ENCODE peak calls at places on chromosomes 5 and 9, in nine cellular contexts. One of them, this sample, is unnamed.

GRCh38 chr5:30539004-30539634 is 654.4 kb upstream of the CDH6 start:
- DNase-seq in body of pancreas: no peak
- DNase-seq in ovary: no peak
- DNase-seq in suprapubic skin: no peak
- DNase-seq in gastrocnemius medialis: no peak
- DNase-seq in upper lobe of left lung: peak
- DNase-seq in IMR-90: peak
- DNase-seq in A549: no peak
- DNase-seq in Peyer's patch: no peak
- DNase-seq in this sample: no peak

GRCh38 chr9:71857159-71857558 is 53.8 kb downstream of the ABHD17B start:
- DNase-seq in gastrocnemius medialis: no peak
- DNase-seq in IMR-90: no peak
- DNase-seq in ovary: no peak
- DNase-seq in upper lobe of left lung: peak
- DNase-seq in A549: no peak
- DNase-seq in Peyer's patch: no peak
- DNase-seq in body of pancreas: no peak
- DNase-seq in suprapubic skin: no peak
- DNase-seq in this sample: no peak

GRCh38 chr5:42423285-42424152 is at the start of gene GHR:
- DNase-seq in gastrocnemius medialis: peak
- DNase-seq in body of pancreas: peak
- DNase-seq in upper lobe of left lung: peak
- DNase-seq in ovary: peak
- DNase-seq in IMR-90: peak
- DNase-seq in A549: peak
- DNase-seq in Peyer's patch: peak
- DNase-seq in suprapubic skin: peak
- DNase-seq in this sample: peak

GRCh38 chr9:126248680-126249079 is 77.9 kb upstream of the MVB12B start:
- DNase-seq in ovary: no peak
- DNase-seq in Peyer's patch: no peak
- DNase-seq in body of pancreas: no peak
- DNase-seq in upper lobe of left lung: no peak
- DNase-seq in IMR-90: peak
- DNase-seq in gastrocnemius medialis: no peak
- DNase-seq in suprapubic skin: no peak
- DNase-seq in A549: peak
- DNase-seq in this sample: no peak

GRCh38 chr5:180784497-180785097 is 18.0 kb downstream of the MGAT1 start:
- DNase-seq in Peyer's patch: peak
- DNase-seq in gastrocnemius medialis: peak
- DNase-seq in IMR-90: peak
- DNase-seq in body of pancreas: peak
- DNase-seq in ovary: peak
- DNase-seq in A549: peak
- DNase-seq in upper lobe of left lung: peak
- DNase-seq in suprapubic skin: no peak
- DNase-seq in this sample: peak

GRCh38 chr5:143664623-143665022 is 147.3 kb upstream of the HMHB1 start:
- DNase-seq in ovary: no peak
- DNase-seq in suprapubic skin: no peak
- DNase-seq in Peyer's patch: no peak
- DNase-seq in body of pancreas: no peak
- DNase-seq in gastrocnemius medialis: no peak
- DNase-seq in IMR-90: no peak
- DNase-seq in upper lobe of left lung: no peak
- DNase-seq in A549: no peak
- DNase-seq in this sample: no peak

GRCh38 chr9:130112244-130113151 is 58.8 kb downstream of the GPR107 start:
- DNase-seq in body of pancreas: no peak
- DNase-seq in upper lobe of left lung: no peak
- DNase-seq in suprapubic skin: no peak
- DNase-seq in IMR-90: peak
- DNase-seq in A549: no peak
- DNase-seq in Peyer's patch: peak
- DNase-seq in gastrocnemius medialis: no peak
- DNase-seq in ovary: no peak
- DNase-seq in this sample: no peak

GRCh38 chr5:124924729-124925128 is 178.3 kb upstream of the ZNF608 start:
- DNase-seq in Peyer's patch: no peak
- DNase-seq in upper lobe of left lung: no peak
- DNase-seq in IMR-90: no peak
- DNase-seq in ovary: no peak
- DNase-seq in A549: no peak
- DNase-seq in gastrocnemius medialis: no peak
- DNase-seq in body of pancreas: no peak
- DNase-seq in suprapubic skin: no peak
- DNase-seq in this sample: no peak

GRCh38 chr5:33240552-33240951 is 200.2 kb upstream of the TARS1 start:
- DNase-seq in A549: no peak
- DNase-seq in Peyer's patch: no peak
- DNase-seq in gastrocnemius medialis: no peak
- DNase-seq in IMR-90: no peak
- DNase-seq in upper lobe of left lung: no peak
- DNase-seq in suprapubic skin: no peak
- DNase-seq in ovary: no peak
- DNase-seq in body of pancreas: no peak
- DNase-seq in this sample: no peak

GRCh38 chr5:33614039-33614438 is 173.3 kb downstream of the TARS1 start:
- DNase-seq in gastrocnemius medialis: no peak
- DNase-seq in IMR-90: no peak
- DNase-seq in body of pancreas: peak
- DNase-seq in suprapubic skin: no peak
- DNase-seq in A549: no peak
- DNase-seq in ovary: no peak
- DNase-seq in Peyer's patch: no peak
- DNase-seq in upper lobe of left lung: no peak
- DNase-seq in this sample: no peak

GRCh38 chr5:37860206-37860605 is 20.4 kb upstream of the GDNF start:
- DNase-seq in gastrocnemius medialis: no peak
- DNase-seq in body of pancreas: no peak
- DNase-seq in ovary: no peak
- DNase-seq in upper lobe of left lung: no peak
- DNase-seq in Peyer's patch: no peak
- DNase-seq in A549: no peak
- DNase-seq in IMR-90: no peak
- DNase-seq in suprapubic skin: no peak
- DNase-seq in this sample: no peak

GRCh38 chr5:135034963-135035677 is 1.1 kb upstream of the PITX1 start:
- DNase-seq in gastrocnemius medialis: no peak
- DNase-seq in ovary: no peak
- DNase-seq in suprapubic skin: no peak
- DNase-seq in A549: no peak
- DNase-seq in IMR-90: no peak
- DNase-seq in body of pancreas: no peak
- DNase-seq in Peyer's patch: no peak
- DNase-seq in upper lobe of left lung: no peak
- DNase-seq in this sample: no peak

GRCh38 chr5:77223653-77224052 is 13.2 kb downstream of the PDE8B start:
- DNase-seq in IMR-90: no peak
- DNase-seq in ovary: no peak
- DNase-seq in suprapubic skin: no peak
- DNase-seq in Peyer's patch: no peak
- DNase-seq in body of pancreas: no peak
- DNase-seq in A549: no peak
- DNase-seq in upper lobe of left lung: no peak
- DNase-seq in gastrocnemius medialis: no peak
- DNase-seq in this sample: no peak

GRCh38 chr5:141412853-141413539 is at the start of gene PCDHGA10:
- DNase-seq in ovary: no peak
- DNase-seq in A549: no peak
- DNase-seq in body of pancreas: peak
- DNase-seq in suprapubic skin: no peak
- DNase-seq in Peyer's patch: no peak
- DNase-seq in upper lobe of left lung: peak
- DNase-seq in gastrocnemius medialis: no peak
- DNase-seq in IMR-90: peak
- DNase-seq in this sample: no peak

DNA sequence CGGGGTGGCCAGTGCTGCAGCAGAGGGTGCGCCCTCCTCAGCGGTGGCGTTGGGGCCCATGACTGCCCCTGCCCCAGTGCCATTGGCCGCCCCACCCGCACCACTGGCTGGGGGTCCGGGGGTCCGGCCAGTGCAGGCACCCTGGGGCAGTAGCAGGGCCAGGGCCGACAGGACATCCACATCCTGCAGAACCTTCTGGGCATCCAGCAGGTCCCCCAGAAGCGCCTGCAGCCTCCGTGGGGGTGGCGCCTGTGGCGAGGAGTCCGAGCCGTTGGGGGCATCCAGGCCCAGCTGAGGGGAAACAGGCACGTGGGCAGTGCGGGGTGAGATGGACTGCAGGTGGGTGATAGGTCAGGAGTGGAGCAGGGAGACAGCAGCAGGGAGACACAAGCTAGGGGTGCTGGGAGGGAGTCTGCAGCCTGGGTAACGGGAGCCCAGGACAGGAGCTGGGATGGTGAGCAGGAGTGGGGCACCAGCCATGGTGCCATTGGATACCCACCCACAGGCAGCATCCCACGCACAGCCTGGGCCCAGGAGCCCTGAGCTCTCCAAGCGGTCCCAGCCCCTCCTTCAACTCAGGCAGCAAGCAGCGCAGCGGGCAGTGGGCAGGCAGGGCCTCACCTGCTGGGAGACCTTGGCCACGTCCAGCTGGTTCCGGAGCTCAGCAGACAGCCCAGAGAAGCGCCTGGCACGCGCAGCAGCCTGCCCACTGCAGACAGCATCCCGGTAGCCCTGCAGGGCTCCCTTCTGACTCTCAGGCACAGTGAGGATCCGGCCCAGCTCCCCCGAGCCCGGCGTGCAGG is 7.1 kb downstream of the ABCA2 start:
- DNase-seq in IMR-90: no peak
- DNase-seq in ovary: no peak
- DNase-seq in gastrocnemius medialis: no peak
- DNase-seq in suprapubic skin: no peak
- DNase-seq in upper lobe of left lung: no peak
- DNase-seq in body of pancreas: no peak
- DNase-seq in Peyer's patch: no peak
- DNase-seq in A549: no peak
- DNase-seq in this sample: no peak
- H3K4me3 ChIP-seq in IMR-90: no peak
- H3K4me3 ChIP-seq in ovary: no peak
- H3K4me3 ChIP-seq in gastrocnemius medialis: no peak
- H3K4me3 ChIP-seq in suprapubic skin: no peak
- H3K4me3 ChIP-seq in upper lobe of left lung: no peak
- H3K4me3 ChIP-seq in body of pancreas: no peak
- H3K4me3 ChIP-seq in Peyer's patch: no peak
- H3K4me3 ChIP-seq in A549: no peak
- H3K4me3 ChIP-seq in this sample: no peak

DNA sequence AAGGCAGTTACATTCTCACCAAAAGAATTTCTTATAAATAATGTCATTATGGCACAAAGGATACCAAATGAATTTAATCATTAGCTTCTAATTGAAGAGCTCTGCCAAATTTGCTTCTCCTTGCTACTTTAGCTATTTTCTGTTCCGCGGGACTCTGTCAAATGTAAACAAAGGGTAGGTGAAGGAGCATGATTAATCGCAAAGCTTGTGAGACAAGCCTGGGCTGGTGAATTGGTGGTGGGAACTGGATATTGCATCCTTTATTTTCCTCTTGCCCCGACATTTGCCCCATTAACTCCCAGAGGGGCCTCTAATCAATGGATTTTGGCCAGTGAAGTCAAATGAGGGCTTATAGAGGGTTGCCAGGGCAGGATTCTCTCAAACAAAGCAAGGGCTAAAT is 234.2 kb upstream of the RFX3 start:
- DNase-seq in upper lobe of left lung: no peak
- DNase-seq in IMR-90: peak
- DNase-seq in A549: peak
- DNase-seq in ovary: no peak
- DNase-seq in suprapubic skin: no peak
- DNase-seq in gastrocnemius medialis: no peak
- DNase-seq in Peyer's patch: no peak
- DNase-seq in body of pancreas: peak
- DNase-seq in this sample: no peak
- TF ChIP-seq POLR2A in upper lobe of left lung: no peak
- TF ChIP-seq POLR2A in IMR-90: no peak
- TF ChIP-seq POLR2A in A549: no peak
- TF ChIP-seq POLR2A in ovary: no peak
- TF ChIP-seq POLR2A in suprapubic skin: no peak
- TF ChIP-seq POLR2A in gastrocnemius medialis: no peak
- TF ChIP-seq POLR2A in Peyer's patch: no peak
- TF ChIP-seq POLR2A in body of pancreas: no peak
- TF ChIP-seq POLR2A in this sample: no peak

DNA sequence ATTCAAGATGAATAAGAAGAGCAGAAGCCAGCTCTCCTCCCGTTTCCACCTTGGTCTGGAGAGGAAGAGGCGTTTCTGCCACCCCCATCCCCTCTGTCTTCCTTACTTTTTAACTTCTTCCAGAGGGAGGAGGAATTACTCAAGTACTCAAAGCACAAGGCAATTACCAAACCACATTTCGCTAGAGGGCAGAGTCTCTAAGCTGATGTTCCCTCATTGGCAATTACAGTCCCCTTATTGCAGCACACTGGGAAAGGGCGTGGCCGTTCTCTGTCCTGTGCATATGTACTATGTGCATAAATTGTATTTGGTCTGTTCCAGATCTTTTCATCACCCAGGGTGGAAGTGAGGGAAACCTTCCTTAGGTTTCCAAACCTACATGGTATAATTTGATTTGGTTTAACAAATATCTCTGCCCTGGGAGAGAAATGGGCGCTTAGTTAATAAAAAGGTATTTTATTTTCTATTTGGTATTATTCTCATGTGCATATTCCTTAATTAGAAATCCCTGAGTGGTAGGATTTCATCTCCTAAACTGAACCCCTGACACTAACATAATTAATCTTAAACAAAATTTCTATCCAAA is 29.8 kb upstream of the ALDOB start:
- DNase-seq in A549: peak
- DNase-seq in IMR-90: peak
- DNase-seq in suprapubic skin: no peak
- DNase-seq in upper lobe of left lung: peak
- DNase-seq in ovary: no peak
- DNase-seq in gastrocnemius medialis: no peak
- DNase-seq in Peyer's patch: peak
- DNase-seq in body of pancreas: peak
- DNase-seq in this sample: peak
- TF ChIP-seq CTCF in A549: peak
- TF ChIP-seq CTCF in IMR-90: peak
- TF ChIP-seq CTCF in suprapubic skin: no peak
- TF ChIP-seq CTCF in upper lobe of left lung: no peak
- TF ChIP-seq CTCF in ovary: no peak
- TF ChIP-seq CTCF in gastrocnemius medialis: no peak
- TF ChIP-seq CTCF in Peyer's patch: peak
- TF ChIP-seq CTCF in body of pancreas: peak
- TF ChIP-seq CTCF in this sample: no peak

DNA sequence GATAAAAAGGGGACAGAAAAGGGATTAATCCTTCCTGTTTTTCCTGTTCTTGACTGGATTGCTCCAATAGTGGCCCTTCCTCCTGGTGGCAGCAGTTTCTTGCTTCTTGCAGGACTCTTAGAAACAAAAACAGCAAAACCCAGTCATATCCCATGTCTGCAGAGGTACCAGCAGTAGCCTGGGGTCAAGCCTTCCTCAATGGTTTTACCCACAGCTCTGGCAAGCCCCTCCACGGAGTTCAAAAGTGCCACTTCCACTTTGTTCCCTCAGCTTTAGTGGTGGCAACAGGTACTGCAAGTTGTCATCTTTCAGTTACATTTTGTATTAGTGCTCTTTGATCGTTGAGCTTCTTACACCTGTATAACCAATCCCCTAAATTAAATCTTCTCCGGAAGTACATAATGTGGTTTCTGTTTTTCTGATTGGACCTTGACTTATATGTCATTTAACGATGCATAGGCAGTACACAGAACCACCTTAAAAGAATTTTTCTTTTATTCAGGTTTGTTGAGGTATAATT is 8.7 kb upstream of the RANBP6 start:
- DNase-seq in ovary: no peak
- DNase-seq in upper lobe of left lung: no peak
- DNase-seq in Peyer's patch: no peak
- DNase-seq in body of pancreas: no peak
- DNase-seq in gastrocnemius medialis: no peak
- DNase-seq in IMR-90: no peak
- DNase-seq in A549: peak
- DNase-seq in suprapubic skin: no peak
- DNase-seq in this sample: no peak
- H3K4me3 ChIP-seq in ovary: no peak
- H3K4me3 ChIP-seq in upper lobe of left lung: no peak
- H3K4me3 ChIP-seq in Peyer's patch: no peak
- H3K4me3 ChIP-seq in body of pancreas: no peak
- H3K4me3 ChIP-seq in gastrocnemius medialis: no peak
- H3K4me3 ChIP-seq in IMR-90: no peak
- H3K4me3 ChIP-seq in A549: no peak
- H3K4me3 ChIP-seq in suprapubic skin: no peak
- H3K4me3 ChIP-seq in this sample: no peak

This sample was measured in lower leg skin.